ENCODE peak calls at places on chromosomes 5 and 9, in four cellular contexts. L is mucosa of descending colon, C is WTC11, P is substantia nigra. G is an unnamed sample.

GRCh38 chr5:161278739-161279660 is 267.5 kb downstream of the GABRB2 start:
- DNase-seq in C (no peak), L (no peak), P (no peak), G (no peak)

GRCh38 chr5:58810086-58810485 is 227.2 kb downstream of the RAB3C start:
- DNase-seq in P (no peak), L (no peak), C (no peak), G (no peak)

GRCh38 chr5:27275353-27275752 is 237.0 kb upstream of the CDH9 start:
- DNase-seq in P (no peak), C (no peak), L (no peak), G (no peak)

GRCh38 chr9:28260331-28260730 is 687.0 kb upstream of the C9orf72 start:
- DNase-seq in L (no peak), P (no peak), C (no peak), G (no peak)

GRCh38 chr5:122463221-122463620 is 151.2 kb downstream of the SNCAIP start:
- DNase-seq in P (no peak), C (no peak), L (no peak), G (no peak)

GRCh38 chr9:8329561-8330283 is 530.1 kb upstream of the DMAC1 start:
- DNase-seq in C (peak), L (peak), P (no peak), G (no peak)

GRCh38 chr9:37266630-37267029 is 146.3 kb downstream of the ZCCHC7 start:
- DNase-seq in P (no peak), C (no peak), L (no peak), G (no peak)

GRCh38 chr9:24434183-24434582 is 111.5 kb downstream of the IZUMO3 start:
- DNase-seq in C (no peak), P (no peak), L (no peak), G (no peak)

GRCh38 chr5:125043781-125044391 is 297.4 kb upstream of the ZNF608 start:
- DNase-seq in C (no peak), P (no peak), L (peak), G (peak)

GRCh38 chr5:91957671-91958070 is 574.6 kb upstream of the ARRDC3 start:
- DNase-seq in L (no peak), C (no peak), P (no peak), G (no peak)

GRCh38 chr5:126846344-126846743 is 69.4 kb downstream of the LMNB1 start:
- DNase-seq in L (no peak), P (no peak), C (no peak), G (no peak)

GRCh38 chr5:33313150-33313549 is 127.6 kb upstream of the TARS1 start:
- DNase-seq in L (peak), P (no peak), C (no peak), G (no peak)

GRCh38 chr5:172175263-172175719 is 12.7 kb downstream of the STK10 start:
- DNase-seq in P (no peak), L (peak), C (no peak), G (no peak)

GRCh38 chr5:73633060-73633459 is 7.1 kb downstream of the ARHGEF28 start:
- DNase-seq in C (no peak), L (no peak), P (no peak), G (no peak)

GRCh38 chr9:98226516-98226915 is 28.9 kb downstream of the TBC1D2 start:
- DNase-seq in P (no peak), C (no peak), L (no peak), G (no peak)

GRCh38 chr5:108259306-108259705 is 122.6 kb downstream of the FBXL17 start:
- DNase-seq in C (no peak), L (no peak), P (no peak), G (no peak)

GRCh38 chr5:80516826-80517225 is 28.9 kb downstream of the FAM151B start:
- DNase-seq in L (no peak), C (no peak), P (no peak), G (no peak)

G was measured in frontal cortex.